ENCODE peak calls at places on chromosomes 13 and 19, in eight cellular contexts. One of them, this sample, is unnamed.

GRCh38 chr19:661427-662196 is 1.4 kb downstream of the RNF126 start:
- DNase-seq in ovary: no peak
- DNase-seq in H1: no peak
- DNase-seq in heart left ventricle: peak; percentile 31
- DNase-seq in esophagus squamous epithelium: no peak
- DNase-seq in thyroid gland: no peak
- DNase-seq in lower leg skin: no peak
- DNase-seq in stomach: peak; percentile 60
- DNase-seq in this sample: peak; percentile 73

GRCh38 chr19:43624933-43625332 is 5.5 kb upstream of the ZNF428 start:
- DNase-seq in ovary: peak; percentile 53
- DNase-seq in H1: peak; percentile 96
- DNase-seq in heart left ventricle: peak; percentile 50
- DNase-seq in esophagus squamous epithelium: peak; percentile 10
- DNase-seq in thyroid gland: peak; percentile 15
- DNase-seq in lower leg skin: peak; percentile 69
- DNase-seq in stomach: peak; percentile 70
- DNase-seq in this sample: peak; percentile 91

GRCh38 chr13:100128838-100129237 is 39.9 kb downstream of the PCCA start:
- DNase-seq in ovary: no peak
- DNase-seq in H1: no peak
- DNase-seq in heart left ventricle: no peak
- DNase-seq in esophagus squamous epithelium: no peak
- DNase-seq in thyroid gland: no peak
- DNase-seq in lower leg skin: no peak
- DNase-seq in stomach: no peak
- DNase-seq in this sample: no peak

GRCh38 chr13:29846475-29847256 is 3.8 kb downstream of the UBL3 start:
- DNase-seq in ovary: no peak
- DNase-seq in H1: no peak
- DNase-seq in heart left ventricle: no peak
- DNase-seq in esophagus squamous epithelium: no peak
- DNase-seq in thyroid gland: no peak
- DNase-seq in lower leg skin: no peak
- DNase-seq in stomach: no peak
- DNase-seq in this sample: no peak

GRCh38 chr19:35457173-35457572 is 9.1 kb downstream of the FFAR2 start:
- DNase-seq in ovary: no peak
- DNase-seq in H1: no peak
- DNase-seq in heart left ventricle: no peak
- DNase-seq in esophagus squamous epithelium: no peak
- DNase-seq in thyroid gland: no peak
- DNase-seq in lower leg skin: no peak
- DNase-seq in stomach: no peak
- DNase-seq in this sample: no peak

GRCh38 chr19:2702170-2703076 is at the start of gene GNG7:
- DNase-seq in ovary: peak; percentile 97
- DNase-seq in H1: peak; percentile 96
- DNase-seq in heart left ventricle: peak; percentile 95
- DNase-seq in esophagus squamous epithelium: peak; percentile 56
- DNase-seq in thyroid gland: peak; percentile 97
- DNase-seq in lower leg skin: peak; percentile 84
- DNase-seq in stomach: peak; percentile 97
- DNase-seq in this sample: peak; percentile 94

GRCh38 chr19:10603873-10604459 is 16.9 kb upstream of the AP1M2 start:
- DNase-seq in ovary: no peak
- DNase-seq in H1: no peak
- DNase-seq in heart left ventricle: no peak
- DNase-seq in esophagus squamous epithelium: no peak
- DNase-seq in thyroid gland: no peak
- DNase-seq in lower leg skin: no peak
- DNase-seq in stomach: peak; percentile 38
- DNase-seq in this sample: peak; percentile 52

GRCh38 chr13:105638446-105638845 is 897.0 kb downstream of the EFNB2 start:
- DNase-seq in ovary: no peak
- DNase-seq in H1: no peak
- DNase-seq in heart left ventricle: no peak
- DNase-seq in esophagus squamous epithelium: no peak
- DNase-seq in thyroid gland: no peak
- DNase-seq in lower leg skin: no peak
- DNase-seq in stomach: no peak
- DNase-seq in this sample: no peak

GRCh38 chr19:49491804-49492572 is 4.2 kb upstream of the RPS11 start:
- DNase-seq in ovary: no peak
- DNase-seq in H1: no peak
- DNase-seq in heart left ventricle: no peak
- DNase-seq in esophagus squamous epithelium: no peak
- DNase-seq in thyroid gland: no peak
- DNase-seq in lower leg skin: no peak
- DNase-seq in stomach: no peak
- DNase-seq in this sample: no peak

GRCh38 chr19:6914321-6914720 is 26.9 kb downstream of the ADGRE1 start:
- DNase-seq in ovary: no peak
- DNase-seq in H1: no peak
- DNase-seq in heart left ventricle: no peak
- DNase-seq in esophagus squamous epithelium: no peak
- DNase-seq in thyroid gland: no peak
- DNase-seq in lower leg skin: no peak
- DNase-seq in stomach: no peak
- DNase-seq in this sample: no peak

GRCh38 chr19:34067861-34068271 is 104.4 kb upstream of the LSM14A start:
- DNase-seq in ovary: no peak
- DNase-seq in H1: no peak
- DNase-seq in heart left ventricle: no peak
- DNase-seq in esophagus squamous epithelium: no peak
- DNase-seq in thyroid gland: no peak
- DNase-seq in lower leg skin: no peak
- DNase-seq in stomach: no peak
- DNase-seq in this sample: no peak

GRCh38 chr19:48543121-48543710 is 8.8 kb upstream of the SULT2B1 start:
- DNase-seq in ovary: no peak
- DNase-seq in H1: no peak
- DNase-seq in heart left ventricle: no peak
- DNase-seq in esophagus squamous epithelium: no peak
- DNase-seq in thyroid gland: peak; percentile 78
- DNase-seq in lower leg skin: peak; percentile 53
- DNase-seq in stomach: peak; percentile 82
- DNase-seq in this sample: peak; percentile 51

GRCh38 chr19:10290439-10290875 is 705 bp downstream of the ICAM5 start:
- DNase-seq in ovary: no peak
- DNase-seq in H1: peak; percentile 81
- DNase-seq in heart left ventricle: peak; percentile 34
- DNase-seq in esophagus squamous epithelium: no peak
- DNase-seq in thyroid gland: no peak
- DNase-seq in lower leg skin: no peak
- DNase-seq in stomach: no peak
- DNase-seq in this sample: no peak

GRCh38 chr13:80161896-80162295 is 179.0 kb downstream of the SPRY2 start:
- DNase-seq in ovary: no peak
- DNase-seq in H1: no peak
- DNase-seq in heart left ventricle: no peak
- DNase-seq in esophagus squamous epithelium: no peak
- DNase-seq in thyroid gland: no peak
- DNase-seq in lower leg skin: no peak
- DNase-seq in stomach: no peak
- DNase-seq in this sample: no peak

GRCh38 chr13:107373551-107373950 is 805.6 kb upstream of the ARGLU1 start:
- DNase-seq in ovary: no peak
- DNase-seq in H1: no peak
- DNase-seq in heart left ventricle: no peak
- DNase-seq in esophagus squamous epithelium: no peak
- DNase-seq in thyroid gland: no peak
- DNase-seq in lower leg skin: no peak
- DNase-seq in stomach: no peak
- DNase-seq in this sample: no peak

GRCh38 chr19:13978306-13978705 is 26.0 kb downstream of the DCAF15 start:
- DNase-seq in ovary: peak; percentile 86
- DNase-seq in H1: peak; percentile 98
- DNase-seq in heart left ventricle: peak; percentile 93
- DNase-seq in esophagus squamous epithelium: no peak
- DNase-seq in thyroid gland: peak; percentile 75
- DNase-seq in lower leg skin: peak; percentile 79
- DNase-seq in stomach: peak; percentile 70
- DNase-seq in this sample: peak; percentile 86

DNA sequence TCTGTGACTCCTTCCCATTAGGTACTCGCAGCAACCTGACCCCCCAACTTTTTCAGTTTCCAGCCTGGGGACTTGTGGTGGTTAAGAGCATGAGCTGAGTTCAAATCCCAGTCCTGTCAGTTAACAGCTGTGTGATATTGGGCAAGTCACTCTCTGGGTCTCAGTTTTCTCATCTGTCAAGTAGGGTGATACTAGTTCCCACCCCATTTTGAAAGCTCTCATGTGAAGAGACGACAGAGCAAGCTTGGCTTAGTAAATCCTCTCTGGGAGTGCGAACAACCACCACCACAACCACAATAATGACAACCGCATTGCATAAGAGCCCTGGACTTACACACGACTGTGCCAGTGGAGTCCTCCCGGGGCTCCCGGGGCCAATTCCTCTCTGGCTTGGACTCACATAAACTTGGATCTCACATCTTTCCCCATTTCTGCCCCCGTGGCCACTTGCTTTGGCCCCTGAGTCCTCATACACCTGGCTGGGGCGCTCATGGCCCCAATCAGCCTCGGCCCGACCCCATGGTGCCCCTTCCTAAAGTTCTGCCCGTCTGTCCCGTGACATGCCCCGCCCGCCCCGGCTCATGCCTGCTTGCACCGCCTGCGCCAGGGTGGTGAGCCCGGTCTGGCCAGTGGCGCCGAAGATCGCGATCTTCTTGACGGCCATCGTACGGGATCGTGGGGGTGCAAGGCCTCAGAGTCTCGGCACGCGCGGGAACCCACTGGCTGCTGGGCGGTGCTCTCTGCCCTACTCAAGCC is at the start of gene BLVRB:
- DNase-seq in ovary: no peak
- DNase-seq in H1: no peak
- DNase-seq in heart left ventricle: no peak
- DNase-seq in esophagus squamous epithelium: no peak
- DNase-seq in thyroid gland: no peak
- DNase-seq in lower leg skin: peak; percentile 53
- DNase-seq in stomach: no peak
- DNase-seq in this sample: no peak
- TF ChIP-seq POLR2A in ovary: peak; percentile 94
- TF ChIP-seq POLR2A in H1: no peak
- TF ChIP-seq POLR2A in heart left ventricle: peak; percentile 28
- TF ChIP-seq POLR2A in esophagus squamous epithelium: peak; percentile 94
- TF ChIP-seq POLR2A in thyroid gland: peak; percentile 98
- TF ChIP-seq POLR2A in lower leg skin: peak; percentile 65
- TF ChIP-seq POLR2A in stomach: no peak
- TF ChIP-seq POLR2A in this sample: peak; percentile 98

GRCh38 chr19:8512991-8513686 is 828 bp downstream of the ZNF414 start:
- DNase-seq in ovary: peak; percentile 61
- DNase-seq in H1: no peak
- DNase-seq in heart left ventricle: no peak
- DNase-seq in esophagus squamous epithelium: no peak
- DNase-seq in thyroid gland: no peak
- DNase-seq in lower leg skin: no peak
- DNase-seq in stomach: no peak
- DNase-seq in this sample: no peak
- H3K4me3 ChIP-seq in ovary: peak overlapping the region; percentile 94
- H3K4me3 ChIP-seq in H1: peak overlapping the region; percentile 31
- H3K4me3 ChIP-seq in heart left ventricle: peak overlapping the region; percentile 69
- H3K4me3 ChIP-seq in esophagus squamous epithelium: peak overlapping the region; percentile 88
- H3K4me3 ChIP-seq in thyroid gland: no peak overlapping the region
- H3K4me3 ChIP-seq in lower leg skin: peak overlapping the region; percentile 31
- H3K4me3 ChIP-seq in stomach: peak overlapping the region; percentile 57
- H3K4me3 ChIP-seq in this sample: peak overlapping the region; percentile 68

DNA sequence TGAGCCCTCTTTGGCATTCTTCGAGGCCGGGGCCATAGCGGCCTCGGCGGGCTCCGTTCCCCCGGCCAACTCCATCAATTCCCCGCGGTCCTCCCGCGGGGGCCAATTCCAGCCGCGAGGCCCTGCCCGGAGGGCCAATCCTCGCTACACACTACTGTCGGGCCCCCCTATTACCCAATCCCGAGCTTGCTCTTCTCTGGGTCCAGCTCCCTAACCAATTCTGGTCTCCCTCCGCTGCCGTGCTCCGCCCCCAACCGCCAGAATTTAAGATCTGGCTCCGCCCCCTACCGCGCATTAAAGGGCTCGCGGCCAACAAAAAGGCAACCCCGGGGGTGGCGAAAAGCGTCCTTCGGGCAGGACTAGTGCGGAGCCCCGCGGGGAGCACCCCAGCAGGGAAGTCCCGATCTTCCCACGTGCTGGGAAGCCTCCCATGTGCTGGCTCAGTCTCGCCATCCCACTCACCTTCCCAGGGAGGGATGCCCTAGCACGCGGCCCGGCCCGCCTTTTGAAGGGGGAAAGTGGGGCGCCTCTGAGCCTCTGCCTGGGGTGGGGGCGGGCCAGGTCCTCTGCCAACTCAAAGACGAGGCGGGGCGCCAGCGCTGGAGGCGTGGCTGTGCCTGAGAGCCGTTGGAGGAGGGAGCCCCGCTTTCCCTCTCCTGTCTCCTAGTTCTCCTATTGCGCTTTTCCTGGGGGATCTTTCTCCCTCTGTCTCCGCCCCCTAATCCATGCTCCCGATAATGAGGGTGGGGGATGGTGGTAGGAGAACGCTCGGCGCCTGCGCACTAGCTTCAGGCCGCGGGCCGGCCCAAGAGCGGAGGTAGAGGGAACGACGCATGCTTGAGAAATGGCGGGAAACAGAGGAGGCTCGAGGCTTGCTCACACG is 3.5 kb downstream of the LIPE start:
- DNase-seq in ovary: peak; percentile 88
- DNase-seq in H1: peak; percentile 96
- DNase-seq in heart left ventricle: peak; percentile 93
- DNase-seq in esophagus squamous epithelium: peak; percentile 65
- DNase-seq in thyroid gland: peak; percentile 74
- DNase-seq in lower leg skin: peak; percentile 79
- DNase-seq in stomach: peak; percentile 87
- DNase-seq in this sample: peak; percentile 97
- TF ChIP-seq POLR2A in ovary: peak; percentile 54
- TF ChIP-seq POLR2A in H1: no peak
- TF ChIP-seq POLR2A in heart left ventricle: peak; percentile 9
- TF ChIP-seq POLR2A in esophagus squamous epithelium: peak; percentile 60
- TF ChIP-seq POLR2A in thyroid gland: peak; percentile 45
- TF ChIP-seq POLR2A in lower leg skin: no peak
- TF ChIP-seq POLR2A in stomach: no peak
- TF ChIP-seq POLR2A in this sample: peak; percentile 24

DNA sequence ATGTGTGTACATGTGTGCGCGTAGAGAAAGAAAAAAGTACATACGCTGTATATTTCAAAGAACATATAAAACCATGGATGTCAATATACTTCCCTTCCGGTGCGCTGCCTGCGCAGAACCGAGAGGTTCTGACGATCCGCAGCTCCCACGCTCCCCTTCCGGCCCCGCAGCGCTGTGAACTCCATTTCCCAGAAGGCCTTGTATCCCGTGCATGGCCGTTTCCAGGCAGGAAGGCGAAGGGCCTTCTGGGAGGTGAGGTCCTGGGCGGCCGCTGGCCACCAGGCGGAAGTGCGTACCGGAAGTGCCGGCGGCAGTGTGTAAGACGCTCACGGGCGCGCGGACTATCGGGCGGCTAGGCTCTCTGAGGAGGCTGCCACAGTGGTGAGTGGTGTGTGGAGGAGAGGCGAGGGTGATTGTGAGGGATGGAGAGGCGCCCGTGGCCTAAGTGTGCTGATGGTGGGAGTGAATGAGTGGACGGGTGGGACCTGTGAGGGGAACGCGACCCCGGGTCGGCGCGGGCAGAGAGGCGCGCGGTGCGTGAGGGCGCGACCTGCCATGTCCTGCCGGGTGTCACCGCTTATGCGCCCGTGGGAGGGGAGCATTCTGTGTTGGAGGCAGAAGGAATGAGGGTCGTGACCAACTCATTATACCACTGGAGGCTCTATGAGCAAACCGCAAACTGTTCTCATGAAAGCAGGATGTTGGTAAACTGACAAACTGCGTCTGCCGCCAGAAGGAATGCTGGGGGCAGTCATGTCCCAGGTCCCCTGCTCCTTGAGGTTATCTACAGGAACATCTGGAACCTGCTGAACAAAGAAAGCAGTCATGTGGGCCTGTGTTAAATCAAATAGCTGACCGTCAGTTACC is at the start of gene ERVK3-1:
- DNase-seq in ovary: peak; percentile 92
- DNase-seq in H1: peak; percentile 83
- DNase-seq in heart left ventricle: peak; percentile 98
- DNase-seq in esophagus squamous epithelium: peak; percentile 92
- DNase-seq in thyroid gland: peak; percentile 96
- DNase-seq in lower leg skin: peak; percentile 95
- DNase-seq in stomach: peak; percentile 96
- DNase-seq in this sample: peak; percentile 96
- H3K4me3 ChIP-seq in ovary: peak within 1 kb of the TSS; percentile 89
- H3K4me3 ChIP-seq in H1: peak within 1 kb of the TSS; percentile 98
- H3K4me3 ChIP-seq in heart left ventricle: peak within 1 kb of the TSS; percentile 75
- H3K4me3 ChIP-seq in esophagus squamous epithelium: peak within 1 kb of the TSS; percentile 94
- H3K4me3 ChIP-seq in thyroid gland: peak within 1 kb of the TSS; percentile 44
- H3K4me3 ChIP-seq in lower leg skin: peak within 1 kb of the TSS; percentile 69
- H3K4me3 ChIP-seq in stomach: peak within 1 kb of the TSS; percentile 93
- H3K4me3 ChIP-seq in this sample: peak within 1 kb of the TSS; percentile 80

This sample was measured in Peyer's patch.